ENCODE peak calls at places on chromosomes 11 and 22, in seven cellular contexts. B is tibial artery, X is bronchial epithelial cell, D is ascending aorta, N is psoas muscle, F is GM06990, A is heart left ventricle. E is an unnamed sample.

GRCh38 chr22:20084547-20085413 is 4.7 kb downstream of the DGCR8 start:
- DNase-seq in D (no peak), B (peak), F (no peak), X (peak), A (peak), N (no peak), E (no peak)

GRCh38 chr22:47369020-47369419 is 606.6 kb downstream of the TBC1D22A start:
- DNase-seq in D (peak), A (no peak), B (peak), F (no peak), X (no peak), N (no peak), E (no peak)

GRCh38 chr11:118236170-118236569 is 11.4 kb upstream of the JAML start:
- DNase-seq in D (no peak), A (no peak), N (no peak), F (no peak), X (no peak), B (no peak), E (no peak)

GRCh38 chr11:108571001-108571400 is 22.6 kb downstream of the EXPH5 start:
- DNase-seq in X (peak), N (no peak), B (no peak), F (no peak), D (no peak), A (no peak), E (peak)

GRCh38 chr11:111307472-111308108 is 9.2 kb downstream of the POU2AF3 start:
- DNase-seq in N (no peak), F (no peak), D (no peak), A (no peak), B (no peak), X (no peak), E (no peak)

GRCh38 chr11:76380161-76380976 is 563 bp downstream of the THAP12 start:
- DNase-seq in B (peak), N (peak), X (peak), A (peak), F (peak), D (no peak), E (peak)

GRCh38 chr22:39136317-39136716 is 16.2 kb downstream of the CBX7 start:
- DNase-seq in X (no peak), F (no peak), B (peak), N (no peak), A (no peak), D (no peak), E (no peak)

GRCh38 chr11:76814414-76814813 is 31.3 kb downstream of the TSKU start:
- DNase-seq in A (no peak), B (no peak), F (no peak), D (no peak), X (no peak), N (no peak), E (no peak)

GRCh38 chr11:44630511-44631210 is 65.2 kb downstream of the CD82 start:
- DNase-seq in B (peak), F (no peak), N (no peak), D (peak), X (no peak), A (no peak), E (no peak)

GRCh38 chr22:29146101-29146560 is 59.6 kb upstream of the EMID1 start:
- DNase-seq in X (no peak), N (no peak), B (no peak), A (no peak), D (peak), F (no peak), E (peak)

GRCh38 chr22:21709688-21710087 is 25.9 kb downstream of the YPEL1 start:
- DNase-seq in D (no peak), X (no peak), B (no peak), N (no peak), A (no peak), F (no peak), E (no peak)

GRCh38 chr11:69840371-69841169 is 21.4 kb upstream of the FGF3 start:
- DNase-seq in F (no peak), X (peak), A (no peak), D (peak), N (no peak), B (peak), E (no peak)

GRCh38 chr11:43393765-43394355 is 35.1 kb downstream of the TTC17 start:
- DNase-seq in D (no peak), A (peak), B (no peak), N (no peak), F (no peak), X (no peak), E (peak)

GRCh38 chr22:37848587-37849088 is 581 bp upstream of the EIF3L start:
- DNase-seq in F (peak), N (no peak), B (no peak), D (no peak), X (peak), A (no peak), E (no peak)

GRCh38 chr11:73465019-73465675 is 88.9 kb downstream of the RELT start:
- DNase-seq in F (no peak), D (no peak), N (no peak), A (no peak), B (no peak), X (no peak), E (no peak)

GRCh38 chr11:9851366-9851765 is 187.5 kb downstream of the SWAP70 start:
- DNase-seq in B (no peak), N (no peak), F (no peak), D (no peak), X (peak), A (no peak), E (no peak)

GRCh38 chr11:105988197-105988596 is 33.8 kb downstream of the MSANTD4 start:
- DNase-seq in B (no peak), D (no peak), F (no peak), X (no peak), A (no peak), N (no peak), E (no peak)

GRCh38 chr11:83725718-83726117 is 439.6 kb upstream of the CCDC90B start:
- DNase-seq in B (no peak), N (no peak), A (no peak), D (no peak), X (no peak), F (no peak), E (no peak)

GRCh38 chr11:83151274-83151977 is 5.5 kb upstream of the PCF11 start:
- DNase-seq in F (no peak), B (no peak), N (no peak), A (no peak), X (peak), D (no peak), E (peak)

GRCh38 chr11:3916962-3917361 is 61.5 kb downstream of the STIM1 start:
- DNase-seq in F (no peak), D (no peak), X (peak), N (no peak), B (no peak), A (no peak), E (no peak)

GRCh38 chr11:92317222-92317621 is 92.6 kb downstream of the FAT3 start:
- DNase-seq in B (no peak), D (no peak), N (no peak), F (no peak), A (no peak), X (no peak), E (no peak)

GRCh38 chr11:46511352-46511751 is 82.5 kb downstream of the AMBRA1 start:
- DNase-seq in D (no peak), B (no peak), F (no peak), A (no peak), X (no peak), N (no peak), E (no peak)

GRCh38 chr11:12415567-12415966 is 38.2 kb downstream of the PARVA start:
- DNase-seq in D (no peak), F (no peak), B (no peak), N (no peak), X (no peak), A (no peak), E (no peak)

GRCh38 chr11:35163209-35163608 is 24.2 kb downstream of the CD44 start:
- DNase-seq in N (no peak), X (peak), B (no peak), F (no peak), A (no peak), D (no peak), E (no peak)

GRCh38 chr11:102430158-102430836 is 22.3 kb downstream of the TMEM123 start:
- DNase-seq in A (no peak), X (no peak), F (peak), D (no peak), N (no peak), B (no peak), E (no peak)

GRCh38 chr11:66646875-66647274 is 8.4 kb downstream of the RBM4 start:
- DNase-seq in N (no peak), D (no peak), A (no peak), X (no peak), F (no peak), B (no peak), E (no peak)

GRCh38 chr11:32821517-32821916 is 8.2 kb upstream of the PRRG4 start:
- DNase-seq in D (no peak), X (peak), B (no peak), N (no peak), F (peak), A (no peak), E (no peak)

GRCh38 chr11:82927264-82927880 is 25.8 kb downstream of the DDIAS start:
- DNase-seq in B (no peak), X (peak), D (no peak), F (no peak), N (no peak), A (no peak), E (no peak)

GRCh38 chr11:105181521-105181920 is 42.0 kb upstream of the CARD18 start:
- DNase-seq in X (peak), D (no peak), F (no peak), A (no peak), B (no peak), N (no peak), E (no peak)

GRCh38 chr11:14015711-14016110 is 53.2 kb downstream of the SPON1 start:
- DNase-seq in N (no peak), F (no peak), B (no peak), A (no peak), D (no peak), X (peak), E (no peak)

GRCh38 chr11:83284501-83285051 is 1.6 kb downstream of the CCDC90B start:
- DNase-seq in X (peak), F (no peak), A (no peak), B (no peak), N (no peak), D (no peak), E (no peak)

GRCh38 chr22:37896181-37896592 is 9.9 kb upstream of the MICALL1 start:
- DNase-seq in X (peak), D (no peak), A (no peak), B (no peak), F (peak), N (no peak), E (peak)

GRCh38 chr11:102878595-102878994 is 3.8 kb upstream of the MMP12 start:
- DNase-seq in X (no peak), N (no peak), D (no peak), F (no peak), B (no peak), A (no peak), E (no peak)

GRCh38 chr11:90113541-90113940 is 20.9 kb upstream of the NAALAD2 start:
- DNase-seq in A (no peak), B (no peak), F (no peak), X (no peak), N (no peak), D (no peak), E (no peak)

GRCh38 chr22:49025791-49026475 is 801.7 kb downstream of the BRD1 start:
- DNase-seq in N (no peak), A (no peak), F (no peak), B (peak), D (no peak), X (no peak), E (no peak)

GRCh38 chr11:35303596-35304392 is 115.6 kb downstream of the SLC1A2 start:
- DNase-seq in N (peak), D (peak), F (no peak), X (peak), A (peak), B (peak), E (no peak)

GRCh38 chr22:30667092-30667485 is 586 bp downstream of the DUSP18 start:
- DNase-seq in A (no peak), D (no peak), N (no peak), F (no peak), X (no peak), B (no peak), E (no peak)

DNA sequence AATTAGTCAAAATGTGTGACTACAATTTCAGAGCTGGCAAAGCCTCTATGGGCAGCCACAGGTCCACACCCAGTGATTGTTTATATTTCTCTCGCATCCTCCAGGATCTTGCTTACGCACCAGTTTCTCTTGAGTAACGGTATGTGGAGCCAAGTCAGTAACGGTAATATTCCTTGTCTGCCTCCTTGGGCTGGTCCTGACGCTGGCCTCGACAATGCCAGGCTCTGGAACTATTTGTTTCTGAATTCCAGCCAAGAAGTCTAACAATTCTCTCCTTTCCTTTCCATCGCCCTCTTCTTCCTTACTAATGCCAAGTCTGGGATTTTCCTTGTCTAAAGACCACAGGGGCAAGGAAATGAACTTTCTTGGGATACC is 10.0 kb upstream of the NUP160 start:
- DNase-seq in A (no peak), D (no peak), X (peak), B (no peak), N (no peak), F (no peak), E (no peak)
- H3K4me3 ChIP-seq in A (no peak), D (no peak), X (no peak), B (no peak), N (no peak), F (no peak), E (no peak)

DNA sequence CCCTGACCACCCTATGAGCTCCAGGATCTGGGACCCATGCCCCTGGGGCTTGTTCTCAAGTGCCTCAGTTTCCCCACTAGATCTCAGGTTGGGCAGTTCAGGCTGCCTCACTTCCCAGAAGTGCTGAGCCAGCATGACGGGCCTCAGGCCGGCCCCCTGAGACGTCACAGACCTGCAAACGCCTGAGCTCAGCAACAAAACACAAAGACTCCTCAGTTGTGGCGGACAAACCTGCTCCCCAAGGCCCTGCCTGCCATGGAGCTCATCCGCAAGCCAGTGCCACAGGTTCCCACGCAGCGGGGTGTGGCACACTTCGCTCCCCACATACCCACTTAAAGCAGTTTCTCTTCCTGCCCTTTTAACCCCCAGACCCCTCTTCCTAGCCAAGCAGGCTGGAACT is 45.2 kb downstream of the NECTIN1 start:
- DNase-seq in N (no peak), X (peak), B (no peak), D (no peak), F (no peak), A (no peak), E (no peak)
- TF ChIP-seq CTCF in N (no peak), X (no peak), B (no peak), D (no peak), F (no peak), A (no peak), E (no peak)

DNA sequence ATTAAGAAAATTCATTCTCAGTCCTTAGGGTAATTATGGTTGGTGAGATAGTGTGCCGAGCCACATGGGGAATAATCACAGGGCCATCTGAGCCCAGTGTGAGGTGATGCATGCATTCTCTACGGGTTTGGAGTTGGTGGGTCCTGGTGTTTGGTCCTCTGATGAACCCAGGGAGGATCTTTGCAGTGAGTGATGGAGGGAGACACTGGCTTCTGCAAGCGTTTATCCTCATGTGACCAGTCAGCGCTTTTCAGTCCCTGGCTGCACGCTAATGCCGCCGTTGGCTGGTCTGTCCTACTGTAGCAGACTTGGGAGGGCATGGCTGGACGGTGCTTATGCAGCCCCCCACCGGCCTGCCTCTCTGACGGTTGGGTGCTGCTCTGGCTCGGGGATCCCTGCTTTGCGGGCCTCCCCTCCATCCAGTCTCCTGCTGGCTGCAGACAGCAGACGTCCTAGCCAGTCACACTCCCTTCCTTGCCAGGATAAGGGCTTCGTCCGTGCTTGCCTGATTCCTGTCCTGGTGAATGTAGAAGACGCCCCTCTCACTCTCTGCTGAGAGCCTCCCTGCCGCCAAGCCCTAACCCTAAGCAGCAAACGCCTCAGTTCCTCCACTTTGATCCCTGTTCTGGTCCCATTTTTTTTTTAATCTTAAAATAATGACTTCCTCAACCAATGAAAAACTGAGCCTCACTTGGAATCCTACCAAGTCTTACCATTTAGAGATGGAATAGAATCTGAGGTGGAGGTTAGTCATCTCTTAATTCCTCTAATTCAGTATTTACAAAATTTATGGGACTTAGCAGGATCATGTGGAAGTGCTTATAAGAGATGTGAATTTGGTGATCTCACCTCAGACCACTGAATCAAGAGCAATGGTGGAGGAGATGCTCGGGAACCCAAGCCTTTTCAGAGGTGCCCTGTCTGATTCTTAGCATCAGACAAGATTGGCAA is 143.7 kb upstream of the SORL1-AS1 start:
- DNase-seq in X (peak), F (no peak), B (no peak), D (no peak), N (no peak), A (no peak), E (no peak)
- H3K4me3 ChIP-seq in X (no peak), F (no peak), B (no peak), D (peak), N (no peak), A (no peak), E (no peak)

DNA sequence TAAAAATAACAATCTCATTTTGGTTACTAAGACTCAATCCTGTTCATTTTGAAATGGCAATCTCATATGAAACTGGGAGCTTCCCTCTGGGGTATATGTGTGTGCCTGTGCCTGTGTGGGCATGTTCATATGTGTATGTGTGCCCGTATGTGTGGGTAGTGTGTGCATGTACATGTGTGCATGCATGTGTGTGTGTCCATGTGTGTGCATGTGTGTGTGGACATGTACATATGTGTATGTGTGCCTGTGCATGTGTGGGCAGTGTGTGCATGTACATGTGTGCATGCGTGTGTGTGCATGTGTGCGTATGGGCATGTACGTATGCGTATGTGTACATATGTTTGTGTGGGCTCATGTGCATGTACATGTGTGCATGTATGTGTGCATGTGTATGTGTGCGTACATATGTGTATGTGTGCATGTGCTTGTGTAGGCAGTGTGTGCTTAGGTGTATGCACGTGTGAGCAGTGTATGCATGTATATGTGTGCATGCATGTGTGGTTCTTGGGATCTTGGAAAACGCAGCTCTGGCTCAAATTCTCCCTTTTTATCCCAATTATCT is 24.5 kb upstream of the CACNG2 start:
- DNase-seq in X (no peak), N (no peak), D (peak), F (no peak), A (no peak), B (no peak), E (no peak)
- TF ChIP-seq CTCF in X (no peak), N (no peak), D (no peak), F (no peak), A (no peak), B (no peak), E (no peak)

DNA sequence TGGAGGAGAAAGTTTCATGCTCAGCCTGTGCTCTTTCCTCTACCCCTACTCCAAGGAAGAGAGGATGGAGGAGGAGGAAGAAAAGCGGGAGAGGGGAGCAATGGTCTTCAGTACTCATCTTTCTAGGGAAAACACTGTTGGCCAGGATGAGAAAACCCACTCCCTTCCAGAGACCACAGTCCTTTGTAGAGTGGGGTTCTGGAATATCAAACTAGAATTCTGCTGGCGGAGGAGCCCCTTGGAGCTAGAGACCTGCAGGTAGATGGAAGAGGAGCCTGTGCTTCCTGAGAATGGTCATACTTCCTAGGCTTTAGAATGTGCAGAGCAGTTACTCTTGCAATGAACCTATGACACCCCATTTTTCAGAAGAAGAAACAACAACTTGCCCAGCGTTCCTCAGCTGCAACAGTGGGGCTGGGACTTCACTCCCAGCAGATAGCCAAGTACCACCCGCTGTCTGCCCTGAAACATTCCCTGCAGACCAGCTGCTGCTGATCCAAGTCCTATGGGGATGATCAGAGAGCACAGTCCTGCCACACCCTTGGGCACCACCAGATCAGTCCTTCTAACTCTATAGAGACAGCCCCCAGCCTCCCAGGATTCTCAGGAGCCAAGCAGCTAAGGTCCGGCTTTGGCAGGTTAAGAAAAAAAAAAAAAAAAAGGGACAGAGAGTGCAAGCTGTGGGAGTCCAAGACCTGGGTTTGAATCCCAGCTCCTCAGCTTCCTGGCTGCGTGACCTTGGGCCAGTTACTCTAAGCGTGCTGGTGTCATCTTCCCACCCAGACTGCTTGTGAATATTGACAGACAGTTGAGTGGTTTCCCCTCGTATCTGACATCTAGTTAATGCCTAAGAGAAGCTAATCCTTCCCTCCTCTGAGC is 664 bp downstream of the PTGDR2 start:
- DNase-seq in D (no peak), A (no peak), F (no peak), B (no peak), X (no peak), N (no peak), E (no peak)
- H3K4me3 ChIP-seq in D (no peak), A (peak), F (no peak), B (no peak), X (no peak), N (peak), E (no peak)

E was measured in mucosa of descending colon.